ENCODE peak calls at places on chromosomes 7 and 10, in six cellular contexts. P is CD4-positive, alpha-beta T cell; V is right atrium auricular region; L is naive thymus-derived CD4-positive, alpha-beta T cell; X is uterus; M is Karpas-422. I is an unnamed sample.
A peak's percentile ranks its signal among the peaks of the same experiment; 100 is the strongest.

GRCh38 chr10:182441-183201 is 47.4 kb downstream of the ZMYND11 start:
- DNase-seq in M (no peak), V (no peak), X (no peak), L (no peak), P (no peak), I (no peak)

GRCh38 chr7:4399121-4399520 is 283.0 kb upstream of the FOXK1 start:
- DNase-seq in L (no peak), X (no peak), P (no peak), V (no peak), M (no peak), I (no peak)

GRCh38 chr7:94031865-94032264 is 27.7 kb upstream of the BET1 start:
- DNase-seq in P (no peak), M (no peak), X (no peak), L (no peak), V (no peak), I (no peak)

GRCh38 chr10:94183666-94184264 is 179.0 kb downstream of the NOC3L start:
- DNase-seq in L (no peak), M (no peak), V (no peak), X (no peak), P (no peak), I (no peak)

GRCh38 chr10:78950656-78951587 is 117.8 kb upstream of the ZMIZ1 start:
- DNase-seq in V (no peak), P (no peak), X (no peak), M (no peak), L (no peak), I (no peak)

GRCh38 chr7:653829-654764 is 72.4 kb upstream of the DNAAF5 start:
- DNase-seq in L (no peak), V (no peak), M (no peak), P (no peak), X (no peak), I (no peak)

GRCh38 chr7:30020535-30020934 is 6.0 kb downstream of the FKBP14 start:
- DNase-seq in L (no peak), M (no peak), P (no peak), X (no peak), V (no peak), I (no peak)

GRCh38 chr7:33674804-33675411 is 230.4 kb upstream of the BMPER start:
- DNase-seq in V (no peak), X (no peak), M (no peak), P (no peak), L (no peak), I (no peak)

GRCh38 chr7:97499204-97499603 is 232.7 kb upstream of the TAC1 start:
- DNase-seq in P (no peak), M (peak; percentile 71), V (no peak), X (no peak), L (no peak), I (no peak)

GRCh38 chr7:104093127-104093526 is 103.7 kb upstream of the RELN start:
- DNase-seq in P (no peak), L (no peak), X (no peak), M (no peak), V (no peak), I (no peak)

GRCh38 chr7:134366481-134366880 is 49.8 kb upstream of the SLC35B4 start:
- DNase-seq in X (no peak), M (no peak), L (no peak), P (no peak), V (no peak), I (no peak)

GRCh38 chr7:134367956-134368749 is 51.4 kb upstream of the SLC35B4 start:
- DNase-seq in L (no peak), V (no peak), M (no peak), X (no peak), P (no peak), I (no peak)

GRCh38 chr7:134371536-134371935 is 54.8 kb upstream of the SLC35B4 start:
- DNase-seq in V (no peak), X (no peak), P (no peak), M (no peak), L (no peak), I (no peak)

GRCh38 chr7:134370135-134370534 is 53.4 kb upstream of the SLC35B4 start:
- DNase-seq in M (no peak), X (no peak), P (no peak), V (no peak), L (no peak), I (no peak)

DNA sequence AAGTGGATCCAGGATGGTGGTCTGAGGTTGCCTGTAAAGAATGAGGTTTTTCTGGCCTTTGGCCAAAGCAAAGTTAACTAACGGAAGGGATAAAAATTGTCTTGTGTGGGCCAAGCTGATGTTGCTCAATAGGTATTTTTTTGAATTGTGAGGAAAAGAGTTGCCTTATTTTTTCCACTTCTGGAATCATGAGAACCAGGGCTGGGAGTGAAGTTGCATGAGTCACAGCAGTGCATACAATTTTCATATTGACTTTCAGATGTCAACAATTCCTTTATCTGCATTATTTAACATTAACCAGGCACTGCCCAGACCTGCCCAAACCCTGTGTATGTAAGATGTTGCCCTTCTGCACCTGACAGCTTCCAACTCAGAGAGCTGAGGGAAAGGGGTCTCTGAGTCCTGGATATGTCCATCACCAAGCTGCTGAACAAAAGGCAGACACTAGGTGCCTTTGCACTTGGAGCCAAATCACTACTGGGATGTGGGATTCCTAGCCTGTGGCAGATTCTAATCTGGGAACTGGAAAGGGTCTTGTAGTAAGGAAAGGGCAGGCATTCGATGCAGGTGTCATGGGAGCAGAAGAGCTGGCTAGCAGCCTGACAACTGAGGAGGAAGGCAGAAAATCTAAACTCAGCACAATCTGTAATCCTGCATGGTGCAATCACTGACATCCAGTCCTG is 52.3 kb upstream of the SLC35B4 start:
- DNase-seq in V (no peak), L (no peak), P (no peak), M (no peak), X (no peak), I (no peak)
- H3K27ac ChIP-seq in V (no peak overlapping the region), L (no peak overlapping the region), P (no peak overlapping the region), M (no peak overlapping the region), X (no peak overlapping the region), I (no peak overlapping the region)

DNA sequence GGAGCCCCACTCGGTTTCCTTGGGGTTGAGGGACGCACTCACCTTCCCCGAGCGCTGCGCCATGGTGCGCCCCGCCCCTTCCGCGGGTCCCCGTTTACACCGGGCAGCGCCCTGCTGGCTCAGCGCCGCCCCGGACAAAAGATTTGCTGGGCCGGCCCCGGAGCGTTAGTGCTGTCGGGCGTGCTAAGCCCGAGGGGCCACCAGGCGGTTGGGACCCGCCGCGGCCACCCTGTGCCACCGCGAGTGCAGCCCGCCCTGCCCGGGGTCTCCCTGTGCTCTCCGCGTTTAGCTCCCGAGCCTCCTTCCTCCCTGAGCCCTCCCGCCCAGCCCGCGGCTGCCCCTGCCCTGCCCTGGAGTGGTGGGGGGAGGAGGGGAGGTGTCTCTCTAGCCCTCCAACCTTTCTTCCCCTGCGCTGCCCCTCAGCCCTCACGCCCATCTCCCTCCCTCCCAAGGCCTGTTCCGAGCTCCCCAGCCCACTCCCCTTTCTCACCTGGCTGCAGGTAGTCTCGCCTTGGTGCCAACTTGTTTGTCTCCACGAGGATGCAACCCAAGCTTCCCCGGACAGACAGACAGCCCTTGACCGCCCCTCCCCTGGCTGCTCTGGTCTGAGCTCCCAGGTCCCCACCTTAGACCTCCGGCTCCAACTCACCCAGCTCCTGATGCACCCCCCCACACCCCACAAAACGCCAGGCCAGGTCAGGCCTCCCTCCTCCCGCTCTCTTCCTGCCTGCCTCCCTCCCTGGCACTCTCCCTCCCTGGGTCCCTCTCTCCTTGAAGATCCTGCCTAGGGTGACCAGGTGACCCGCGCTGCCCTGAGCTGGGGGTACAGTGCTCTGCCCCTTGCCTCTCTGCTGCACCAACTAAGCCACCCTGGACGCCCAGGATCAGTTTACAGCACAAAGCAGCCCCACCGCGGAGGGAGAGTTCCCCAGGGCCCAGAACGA is at the start of gene CRYGN:
- DNase-seq in V (no peak), X (no peak), P (no peak), M (no peak), L (no peak), I (no peak)
- H3K27ac ChIP-seq in V (no peak within 1 kb of the TSS), X (peak within 1 kb of the TSS; percentile 91), P (peak within 1 kb of the TSS; percentile 41), M (no peak within 1 kb of the TSS), L (peak within 1 kb of the TSS; percentile 62), I (no peak within 1 kb of the TSS)

GRCh38 chr10:31765546-31765945 is 163.1 kb downstream of the ARHGAP12 start:
- DNase-seq in V (no peak), L (no peak), M (no peak), X (no peak), P (no peak), I (no peak)

GRCh38 chr10:31768467-31768866 is 160.2 kb downstream of the ARHGAP12 start:
- DNase-seq in P (no peak), X (no peak), M (no peak), L (no peak), V (no peak), I (no peak)

GRCh38 chr10:31770307-31770902 is 158.2 kb downstream of the ARHGAP12 start:
- DNase-seq in M (peak; percentile 78), X (no peak), P (peak; percentile 49), L (peak; percentile 35), V (no peak), I (no peak)

GRCh38 chr10:31771345-31771831 is 157.2 kb downstream of the ARHGAP12 start:
- DNase-seq in M (no peak), L (no peak), V (no peak), P (no peak), X (peak; percentile 68), I (no peak)

DNA sequence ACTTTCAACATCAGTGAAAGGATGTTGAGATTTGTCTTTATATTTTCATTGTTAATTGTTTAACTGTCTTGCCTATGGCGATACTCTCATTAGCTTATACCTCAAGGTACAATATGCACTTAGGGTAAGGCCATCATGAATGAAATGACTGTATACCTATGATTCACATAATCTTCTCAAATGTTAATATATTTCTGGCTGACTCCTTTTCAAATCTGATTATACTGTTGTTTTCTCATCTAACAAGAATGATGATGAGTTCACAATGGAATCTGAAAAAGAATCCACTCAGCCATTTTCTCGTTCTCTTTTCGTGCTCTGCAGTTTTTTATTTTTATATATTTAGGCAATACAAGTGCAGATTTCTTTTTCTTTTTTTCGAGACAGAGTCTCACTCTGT is 159.1 kb downstream of the ARHGAP12 start:
- DNase-seq in V (no peak), X (no peak), L (no peak), M (no peak), P (no peak), I (no peak)
- H3K27ac ChIP-seq in V (no peak overlapping the region), X (no peak overlapping the region), L (no peak overlapping the region), M (no peak overlapping the region), P (no peak overlapping the region), I (no peak overlapping the region)

GRCh38 chr7:102282465-102283362 is 4.0 kb upstream of the SH2B2 start:
- DNase-seq in P (no peak), V (no peak), M (peak; percentile 47), X (no peak), L (no peak), I (no peak)

GRCh38 chr7:102280521-102280920 is 6.1 kb upstream of the SH2B2 start:
- DNase-seq in M (peak; percentile 49), L (no peak), P (no peak), V (no peak), X (no peak), I (no peak)

GRCh38 chr7:102277901-102278300 is 8.8 kb upstream of the SH2B2 start:
- DNase-seq in V (no peak), P (no peak), M (no peak), L (no peak), X (no peak), I (no peak)

GRCh38 chr7:102281785-102282184 is 4.9 kb upstream of the SH2B2 start:
- DNase-seq in P (no peak), L (no peak), X (no peak), M (no peak), V (no peak), I (no peak)

GRCh38 chr7:102279537-102280400 is 6.9 kb upstream of the SH2B2 start:
- DNase-seq in V (no peak), M (peak; percentile 94), P (peak; percentile 45), L (peak; percentile 35), X (peak; percentile 47), I (peak; percentile 14)
- H3K27ac ChIP-seq in V (no peak overlapping the region), M (peak overlapping the region; percentile 90), P (no peak overlapping the region), L (no peak overlapping the region), X (no peak overlapping the region), I (no peak overlapping the region)

GRCh38 chr7:115802415-115802814 is 228.1 kb downstream of the TFEC start:
- DNase-seq in V (no peak), P (no peak), L (no peak), X (no peak), M (no peak), I (no peak)
- H3K27ac ChIP-seq in V (no peak overlapping the region), P (no peak overlapping the region), L (no peak overlapping the region), X (no peak overlapping the region), M (no peak overlapping the region), I (no peak overlapping the region)